ENCODE peak calls at places on chromosome 3, in six cellular contexts. A is AG04450, O is mucosa of gallbladder, I is Peyer's patch, D is NCI-H774, Y is NCI-H1417. X is an unnamed sample.

GRCh38 chr3:37766220-37766605 is 95.5 kb upstream of the CTDSPL start:
- DNase-seq in A (no peak), D (no peak), I (no peak), Y (no peak), O (no peak), X (no peak)

GRCh38 chr3:124459678-124460077 is 270.6 kb upstream of the UMPS start:
- DNase-seq in O (no peak), I (no peak), D (no peak), A (no peak), Y (no peak), X (no peak)

GRCh38 chr3:185283374-185283935 is 29.6 kb upstream of the EHHADH start:
- DNase-seq in O (no peak), D (no peak), A (no peak), I (no peak), Y (no peak), X (no peak)

GRCh38 chr3:23664459-23664858 is 141.3 kb upstream of the UBE2E1 start:
- DNase-seq in A (no peak), Y (no peak), D (no peak), O (no peak), I (no peak), X (no peak)

GRCh38 chr3:194374930-194375329 is 5.4 kb upstream of the LRRC15 start:
- DNase-seq in A (no peak), D (no peak), I (no peak), Y (no peak), O (no peak), X (no peak)

GRCh38 chr3:141920701-141921100 is 44.3 kb downstream of the ATP1B3 start:
- DNase-seq in Y (no peak), O (no peak), I (no peak), A (no peak), D (no peak), X (no peak)

GRCh38 chr3:58683001-58683845 is 16.6 kb upstream of the FAM3D start:
- DNase-seq in D (no peak), O (peak), A (no peak), Y (no peak), I (no peak), X (peak)

GRCh38 chr3:157981819-157982218 is 124.4 kb downstream of the SHOX2 start:
- DNase-seq in I (no peak), A (no peak), O (no peak), D (peak), Y (no peak), X (no peak)

GRCh38 chr3:110881069-110881468 is 190.5 kb upstream of the NECTIN3 start:
- DNase-seq in D (peak), A (peak), Y (peak), O (peak), I (peak), X (peak)

GRCh38 chr3:188590556-188590955 is 436.6 kb downstream of the LPP start:
- DNase-seq in O (no peak), A (no peak), D (no peak), Y (no peak), I (no peak), X (no peak)

GRCh38 chr3:30750967-30751366 is 143.5 kb downstream of the GADL1 start:
- DNase-seq in O (no peak), Y (no peak), D (peak), I (no peak), A (no peak), X (no peak)

X was measured in SHP77.